ENCODE peak calls at places on chromosomes 12 and 14, in four cellular contexts. One of them, this sample, is unnamed. For H3K27me3, the result is how much of the 10 kb centered on the place peaks cover.

GRCh38 chr14:55086939-55087338 is 35.5 kb downstream of the MAPK1IP1L start:
- DNase-seq in adipocyte: no peak
- DNase-seq in colonic mucosa: peak
- DNase-seq in neuronal stem cell: no peak
- DNase-seq in this sample: no peak

GRCh38 chr12:65415826-65416225 is 137.3 kb downstream of the MSRB3 start:
- DNase-seq in adipocyte: no peak
- DNase-seq in colonic mucosa: no peak
- DNase-seq in neuronal stem cell: no peak
- DNase-seq in this sample: no peak

GRCh38 chr12:87140257-87140656 is 884.1 kb upstream of the MGAT4C start:
- DNase-seq in adipocyte: peak
- DNase-seq in colonic mucosa: no peak
- DNase-seq in neuronal stem cell: no peak
- DNase-seq in this sample: no peak

GRCh38 chr12:132948146-132949066 is 7.7 kb downstream of the ZNF605 start:
- DNase-seq in adipocyte: no peak
- DNase-seq in colonic mucosa: no peak
- DNase-seq in neuronal stem cell: no peak
- DNase-seq in this sample: no peak

GRCh38 chr14:61876362-61877049 is 114.3 kb downstream of the SNAPC1 start:
- DNase-seq in adipocyte: no peak
- DNase-seq in colonic mucosa: no peak
- DNase-seq in neuronal stem cell: no peak
- DNase-seq in this sample: no peak

GRCh38 chr12:124310178-124310577 is 15.3 kb downstream of the RFLNA start:
- DNase-seq in adipocyte: no peak
- DNase-seq in colonic mucosa: no peak
- DNase-seq in neuronal stem cell: no peak
- DNase-seq in this sample: no peak

GRCh38 chr12:22018860-22019259 is 27.2 kb upstream of the CMAS start:
- DNase-seq in adipocyte: peak
- DNase-seq in colonic mucosa: no peak
- DNase-seq in neuronal stem cell: no peak
- DNase-seq in this sample: no peak

GRCh38 chr12:62686938-62687337 is 220.3 kb downstream of the MON2 start:
- DNase-seq in adipocyte: peak
- DNase-seq in colonic mucosa: no peak
- DNase-seq in neuronal stem cell: no peak
- DNase-seq in this sample: no peak

GRCh38 chr12:54215990-54216579 is 27.3 kb upstream of the SMUG1 start:
- DNase-seq in adipocyte: no peak
- DNase-seq in colonic mucosa: no peak
- DNase-seq in neuronal stem cell: no peak
- DNase-seq in this sample: no peak

GRCh38 chr12:28908646-28909045 is 240.4 kb upstream of the FAR2 start:
- DNase-seq in adipocyte: no peak
- DNase-seq in colonic mucosa: no peak
- DNase-seq in neuronal stem cell: no peak
- DNase-seq in this sample: no peak

GRCh38 chr14:50085570-50086315 is 30.6 kb downstream of the VCPKMT start:
- DNase-seq in adipocyte: peak
- DNase-seq in colonic mucosa: no peak
- DNase-seq in neuronal stem cell: no peak
- DNase-seq in this sample: no peak

GRCh38 chr12:10214131-10214876 is 1.6 kb downstream of the GABARAPL1 start:
- DNase-seq in adipocyte: peak
- DNase-seq in colonic mucosa: no peak
- DNase-seq in neuronal stem cell: no peak
- DNase-seq in this sample: no peak

GRCh38 chr12:10283028-10283427 is 24.6 kb upstream of the KLRD1 start:
- DNase-seq in adipocyte: no peak
- DNase-seq in colonic mucosa: no peak
- DNase-seq in neuronal stem cell: no peak
- DNase-seq in this sample: no peak

GRCh38 chr12:54935235-54935951 is 49.2 kb downstream of the TESPA1 start:
- DNase-seq in adipocyte: peak
- DNase-seq in colonic mucosa: no peak
- DNase-seq in neuronal stem cell: no peak
- DNase-seq in this sample: no peak

GRCh38 chr14:34072921-34073320 is 122.0 kb upstream of the EGLN3 start:
- DNase-seq in adipocyte: no peak
- DNase-seq in colonic mucosa: no peak
- DNase-seq in neuronal stem cell: no peak
- DNase-seq in this sample: no peak

GRCh38 chr12:132886529-132887477 is 602 bp downstream of the CHFR start:
- DNase-seq in adipocyte: peak
- DNase-seq in colonic mucosa: peak
- DNase-seq in neuronal stem cell: no peak
- DNase-seq in this sample: peak

GRCh38 chr14:25887251-25887908 is 710.5 kb downstream of the NOVA1 start:
- DNase-seq in adipocyte: no peak
- DNase-seq in colonic mucosa: no peak
- DNase-seq in neuronal stem cell: no peak
- DNase-seq in this sample: no peak

GRCh38 chr12:11689591-11690158 is 40.2 kb downstream of the ETV6 start:
- DNase-seq in adipocyte: no peak
- DNase-seq in colonic mucosa: no peak
- DNase-seq in neuronal stem cell: no peak
- DNase-seq in this sample: no peak

GRCh38 chr12:95418142-95418541 is 55.8 kb upstream of the METAP2 start:
- DNase-seq in adipocyte: peak
- DNase-seq in colonic mucosa: no peak
- DNase-seq in neuronal stem cell: no peak
- DNase-seq in this sample: no peak

GRCh38 chr12:6996040-6996441 is 22.2 kb downstream of the LPCAT3 start:
- DNase-seq in adipocyte: peak
- DNase-seq in colonic mucosa: no peak
- DNase-seq in neuronal stem cell: no peak
- DNase-seq in this sample: no peak

GRCh38 chr12:97716356-97716755 is 253.8 kb downstream of the RMST start:
- DNase-seq in adipocyte: no peak
- DNase-seq in colonic mucosa: no peak
- DNase-seq in neuronal stem cell: peak
- DNase-seq in this sample: no peak

DNA sequence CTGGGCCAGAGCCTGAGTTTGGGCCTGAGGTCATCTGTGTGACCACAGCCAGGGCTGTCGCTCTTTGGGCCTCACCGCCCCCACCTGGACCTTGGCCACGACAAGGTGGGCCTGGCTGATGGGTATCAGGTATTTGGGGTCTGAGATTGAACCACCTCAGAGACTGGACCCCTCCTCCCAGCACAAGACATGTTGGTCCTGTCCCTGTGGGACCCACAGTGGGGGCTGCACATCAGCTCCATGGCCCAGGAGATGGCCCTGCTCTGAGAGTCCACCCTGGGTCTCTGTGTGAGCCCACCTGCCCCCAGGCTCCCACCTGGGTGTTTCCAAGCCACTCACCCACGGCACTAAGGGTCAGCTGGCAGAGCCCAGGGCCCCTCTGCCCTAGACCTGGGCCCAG is 20.6 kb downstream of the BEGAIN start:
- DNase-seq in adipocyte: no peak
- DNase-seq in colonic mucosa: no peak
- DNase-seq in neuronal stem cell: no peak
- DNase-seq in this sample: no peak
- H3K27me3 ChIP-seq in adipocyte: under half
- H3K27me3 ChIP-seq in colonic mucosa: under half
- H3K27me3 ChIP-seq in neuronal stem cell: half or more
- H3K27me3 ChIP-seq in this sample: under half

GRCh38 chr12:52819021-52819420 is 5.1 kb upstream of the KRT4 start:
- DNase-seq in adipocyte: no peak
- DNase-seq in colonic mucosa: no peak
- DNase-seq in neuronal stem cell: no peak
- DNase-seq in this sample: no peak

GRCh38 chr12:52821826-52822660 is 8.1 kb upstream of the KRT4 start:
- DNase-seq in adipocyte: peak
- DNase-seq in colonic mucosa: peak
- DNase-seq in neuronal stem cell: no peak
- DNase-seq in this sample: no peak

GRCh38 chr12:52819731-52820510 is 6.0 kb upstream of the KRT4 start:
- DNase-seq in adipocyte: no peak
- DNase-seq in colonic mucosa: no peak
- DNase-seq in neuronal stem cell: peak
- DNase-seq in this sample: no peak

GRCh38 chr12:52821071-52821730 is 7.3 kb upstream of the KRT4 start:
- DNase-seq in adipocyte: no peak
- DNase-seq in colonic mucosa: no peak
- DNase-seq in neuronal stem cell: no peak
- DNase-seq in this sample: no peak

DNA sequence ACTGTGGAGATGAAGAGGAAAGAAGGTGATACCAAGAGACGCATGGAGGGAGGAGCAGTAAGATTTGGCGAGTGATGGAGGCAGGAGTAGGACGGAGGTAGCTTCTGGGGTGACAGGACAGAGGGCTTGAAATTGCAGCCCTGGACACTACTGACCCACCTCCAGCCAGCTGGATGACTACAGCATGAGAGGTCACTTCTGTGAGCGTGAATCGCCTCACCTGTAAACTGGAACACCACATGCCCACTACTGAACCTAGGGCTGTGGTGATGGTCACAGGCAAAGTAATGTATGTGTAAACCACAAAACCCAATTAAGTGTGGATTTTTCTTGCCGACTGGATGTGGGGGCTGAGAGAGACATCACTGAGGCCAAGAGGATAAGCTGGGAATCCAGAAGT is 6.6 kb upstream of the KRT4 start:
- DNase-seq in adipocyte: no peak
- DNase-seq in colonic mucosa: no peak
- DNase-seq in neuronal stem cell: no peak
- DNase-seq in this sample: no peak
- H3K27me3 ChIP-seq in adipocyte: under half
- H3K27me3 ChIP-seq in colonic mucosa: under half
- H3K27me3 ChIP-seq in neuronal stem cell: under half
- H3K27me3 ChIP-seq in this sample: under half

GRCh38 chr14:74238974-74239847 is at the start of gene VSX2:
- DNase-seq in adipocyte: no peak
- DNase-seq in colonic mucosa: no peak
- DNase-seq in neuronal stem cell: no peak
- DNase-seq in this sample: no peak
- H3K27me3 ChIP-seq in adipocyte: half or more
- H3K27me3 ChIP-seq in colonic mucosa: half or more
- H3K27me3 ChIP-seq in neuronal stem cell: half or more
- H3K27me3 ChIP-seq in this sample: under half

DNA sequence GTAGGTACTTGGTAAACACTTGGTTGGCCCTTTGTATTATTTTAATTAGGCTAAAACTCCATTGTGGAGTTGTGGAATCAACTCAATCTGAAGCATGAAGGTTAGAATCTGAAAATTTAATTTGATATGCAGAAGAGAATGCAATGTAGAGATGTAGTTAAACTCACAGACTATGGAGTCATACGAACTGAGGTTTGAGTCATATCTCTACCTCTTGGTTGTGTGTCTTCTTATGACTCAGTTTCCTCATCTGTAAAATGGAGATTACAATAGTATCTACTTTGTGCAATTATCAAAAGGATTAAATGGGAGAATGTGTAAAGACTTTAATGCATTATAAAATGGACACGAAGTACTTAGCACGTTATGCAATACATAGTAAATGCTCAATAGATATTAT is 146.0 kb upstream of the IFNG-AS1 start:
- DNase-seq in adipocyte: no peak
- DNase-seq in colonic mucosa: no peak
- DNase-seq in neuronal stem cell: no peak
- DNase-seq in this sample: no peak
- H3K27me3 ChIP-seq in adipocyte: under half
- H3K27me3 ChIP-seq in colonic mucosa: under half
- H3K27me3 ChIP-seq in neuronal stem cell: under half
- H3K27me3 ChIP-seq in this sample: under half

This sample was measured in lung.